ENCODE peak calls at places on chromosomes 6 and 20, in five cellular contexts. X, I, A, D and S are unnamed samples.

GRCh38 chr6:141152951-141153350 is 979.8 kb upstream of the GJE1 start:
- DNase-seq in A (no peak), D (no peak), X (no peak), I (no peak), S (no peak)

GRCh38 chr6:37024665-37025337 is 19.3 kb downstream of the FGD2 start:
- DNase-seq in I (peak; percentile 52), X (no peak), D (no peak), A (no peak), S (no peak)

GRCh38 chr6:138945354-138945753 is 42.7 kb downstream of the REPS1 start:
- DNase-seq in D (no peak), X (no peak), I (no peak), A (no peak), S (no peak)

GRCh38 chr6:7919871-7920270 is 9.3 kb upstream of the TXNDC5 start:
- DNase-seq in D (no peak), I (no peak), X (no peak), A (no peak), S (no peak)

GRCh38 chr6:69370763-69371162 is 426.0 kb downstream of the LMBRD1 start:
- DNase-seq in D (no peak), A (no peak), X (no peak), I (no peak), S (no peak)

GRCh38 chr20:64077094-64077493 is 2.2 kb downstream of the RGS19 start:
- DNase-seq in I (peak; percentile 75), A (no peak), X (no peak), D (no peak), S (peak; percentile 75)

GRCh38 chr6:127690092-127690491 is 113.1 kb downstream of the C6orf58 start:
- DNase-seq in D (no peak), I (no peak), A (no peak), X (no peak), S (no peak)

GRCh38 chr6:72783667-72784066 is 161.8 kb downstream of the KCNQ5 start:
- DNase-seq in X (no peak), D (no peak), I (no peak), A (no peak), S (no peak)

GRCh38 chr6:71473908-71474307 is 185.3 kb downstream of the OGFRL1 start:
- DNase-seq in A (peak; percentile 91), X (no peak), D (no peak), I (peak; percentile 60), S (no peak)

GRCh38 chr20:22918286-22918983 is 116.7 kb upstream of the SSTR4 start:
- DNase-seq in X (no peak), D (no peak), I (no peak), A (no peak), S (no peak)

GRCh38 chr20:59007758-59008511 is 881 bp upstream of the CTSZ start:
- DNase-seq in D (no peak), A (peak; percentile 77), I (peak; percentile 81), X (peak; percentile 62), S (peak; percentile 88)

GRCh38 chr6:44563397-44563796 is 175.9 kb downstream of the CDC5L start:
- DNase-seq in D (no peak), X (no peak), I (no peak), A (no peak), S (no peak)

GRCh38 chr6:62803094-62803493 is 408.2 kb upstream of the FKBP1C start:
- DNase-seq in D (no peak), X (no peak), I (no peak), A (no peak), S (no peak)

GRCh38 chr6:2976060-2976459 is 4.7 kb upstream of the SERPINB6 start:
- DNase-seq in I (no peak), D (no peak), A (no peak), X (no peak), S (no peak)

GRCh38 chr6:148738939-148739821 is 7.7 kb upstream of the UST start:
- DNase-seq in X (no peak), D (no peak), I (no peak), A (no peak), S (no peak)

GRCh38 chr6:118228856-118229255 is 319.2 kb upstream of the PLN start:
- DNase-seq in D (no peak), A (no peak), X (no peak), I (no peak), S (no peak)

GRCh38 chr20:44901972-44902371 is 7.9 kb upstream of the PABPC1L start:
- DNase-seq in D (no peak), I (no peak), A (no peak), X (no peak), S (no peak)

GRCh38 chr20:62642666-62643520 is 590 bp downstream of the SLCO4A1 start:
- DNase-seq in I (no peak), X (peak; percentile 74), D (no peak), A (no peak), S (peak; percentile 68)
- H3K27me3 ChIP-seq in I (peaks cover 41% of the 10 kb centered on the region), X (no peaks in the 10 kb centered on the region), D (no peaks in the 10 kb centered on the region), A (peaks cover 39% of the 10 kb centered on the region), S (no peaks in the 10 kb centered on the region)

GRCh38 chr6:111338843-111339242 is 144.2 kb downstream of the REV3L start:
- DNase-seq in X (no peak), A (no peak), D (no peak), I (no peak), S (peak; percentile 47)

GRCh38 chr6:111339294-111339693 is 143.7 kb downstream of the REV3L start:
- DNase-seq in I (no peak), X (no peak), A (no peak), D (no peak), S (no peak)

GRCh38 chr6:111342913-111343312 is 140.1 kb downstream of the REV3L start:
- DNase-seq in X (no peak), A (no peak), I (no peak), D (no peak), S (no peak)

GRCh38 chr6:111337715-111338333 is 145.2 kb downstream of the REV3L start:
- DNase-seq in D (no peak), X (no peak), A (no peak), I (no peak), S (no peak)
- TF ChIP-seq CTCF in D (no peak), X (no peak), A (no peak), I (no peak), S (no peak)

GRCh38 chr6:166413491-166413951 is 30.8 kb upstream of the MPC1 start:
- DNase-seq in A (no peak), X (no peak), I (no peak), D (no peak), S (no peak)
- H3K36me3 ChIP-seq in A (peaks cover 5% of the 10 kb centered on the region), X (no peaks in the 10 kb centered on the region), I (peaks cover 75% of the 10 kb centered on the region), D (no peaks in the 10 kb centered on the region), S (no peaks in the 10 kb centered on the region)

GRCh38 chr20:46539113-46539512 is 11.3 kb downstream of the OCSTAMP start:
- DNase-seq in A (no peak), D (no peak), I (no peak), X (no peak), S (no peak)
- H3K27me3 ChIP-seq in A (no peaks in the 10 kb centered on the region), D (no peaks in the 10 kb centered on the region), I (peaks cover 15% of the 10 kb centered on the region), X (no peaks in the 10 kb centered on the region), S (no peaks in the 10 kb centered on the region)

DNA sequence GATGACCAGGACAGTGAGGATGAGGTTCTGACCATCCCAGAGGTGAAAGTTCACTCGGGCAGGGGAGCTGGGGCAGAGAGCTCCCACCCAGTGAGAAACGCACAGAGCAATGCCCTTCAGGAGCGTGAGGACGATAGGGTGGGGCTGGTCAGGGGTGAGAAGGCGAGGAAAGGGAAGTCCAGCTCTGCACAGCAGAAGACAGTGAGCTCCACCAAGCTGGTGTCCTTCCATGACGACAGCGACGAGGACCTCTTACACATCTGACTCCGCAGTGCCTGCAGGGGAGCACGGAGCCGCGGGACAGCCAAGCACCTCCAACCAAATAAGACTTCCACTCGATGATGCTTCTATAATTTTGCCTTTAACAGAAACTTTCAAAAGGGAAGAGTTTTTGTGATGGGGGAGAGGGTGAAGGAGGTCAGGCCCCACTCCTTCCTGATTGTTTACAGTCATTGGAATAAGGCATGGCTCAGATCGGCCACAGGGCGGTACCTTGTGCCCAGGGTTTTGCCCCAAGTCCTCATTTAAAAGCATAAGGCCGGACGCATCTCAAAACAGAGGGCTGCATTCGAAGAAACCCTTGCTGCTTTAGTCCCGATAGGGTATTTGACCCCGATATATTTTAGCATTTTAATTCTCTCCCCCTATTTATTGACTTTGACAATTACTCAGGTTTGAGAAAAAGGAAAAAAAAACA is 16.6 kb upstream of the SLC22A1 start:
- DNase-seq in D (no peak), I (no peak), A (no peak), X (no peak), S (no peak)
- TF ChIP-seq CTCF in D (no peak), I (no peak), A (no peak), X (no peak), S (no peak)